ENCODE peak calls at places on chromosomes 12 and 14, in six cellular contexts. X is Peyer's patch, H is transverse colon, C is endothelial cell of umbilical vein, I is spleen, E is IMR-90. D is an unnamed sample.

GRCh38 chr12:131362290-131363211 is 348.3 kb upstream of the SFSWAP start:
- DNase-seq in X (peak; percentile 17), H (no peak), C (no peak), I (no peak), E (no peak), D (no peak)

GRCh38 chr12:30164937-30165336 is 381.2 kb upstream of the TMTC1 start:
- DNase-seq in X (no peak), H (no peak), C (no peak), I (no peak), E (no peak), D (no peak)

GRCh38 chr12:54749191-54749818 is 101.1 kb upstream of the DCD start:
- DNase-seq in X (peak; percentile 63), H (no peak), C (peak; percentile 41), I (no peak), E (peak; percentile 47), D (no peak)

GRCh38 chr12:4562034-4562657 is at the start of gene DYRK4:
- DNase-seq in X (peak; percentile 91), H (peak; percentile 92), C (peak; percentile 65), I (peak; percentile 87), E (peak; percentile 60), D (peak; percentile 86)

GRCh38 chr14:23360496-23360895 is 4.5 kb downstream of the EFS start:
- DNase-seq in X (peak; percentile 39), H (no peak), C (no peak), I (peak; percentile 64), E (no peak), D (no peak)

GRCh38 chr12:124083708-124084107 is 110.7 kb downstream of the ZNF664 start:
- DNase-seq in X (no peak), H (no peak), C (no peak), I (no peak), E (no peak), D (no peak)

GRCh38 chr12:27814411-27814810 is 34.4 kb upstream of the MANSC4 start:
- DNase-seq in X (no peak), H (no peak), C (no peak), I (no peak), E (no peak), D (no peak)

GRCh38 chr12:119307747-119308146 is 26.8 kb upstream of the CCDC60 start:
- DNase-seq in X (no peak), H (no peak), C (no peak), I (no peak), E (no peak), D (no peak)

GRCh38 chr12:48512855-48513254 is 12.6 kb upstream of the OR8S1 start:
- DNase-seq in X (no peak), H (no peak), C (no peak), I (no peak), E (no peak), D (no peak)

GRCh38 chr12:118979763-118980406 is 1.5 kb upstream of the SRRM4 start:
- DNase-seq in X (peak; percentile 46), H (peak; percentile 24), C (peak; percentile 29), I (no peak), E (peak; percentile 24), D (peak; percentile 42)

GRCh38 chr12:105928436-105928835 is 210.3 kb downstream of the NUAK1 start:
- DNase-seq in X (no peak), H (peak; percentile 14), C (no peak), I (no peak), E (no peak), D (no peak)

GRCh38 chr14:54446201-54446693 is 5.1 kb upstream of the CNIH1 start:
- DNase-seq in X (peak; percentile 54), H (peak; percentile 64), C (no peak), I (no peak), E (no peak), D (no peak)

GRCh38 chr14:95906591-95906990 is 30.0 kb downstream of the TUNAR start:
- DNase-seq in X (no peak), H (no peak), C (no peak), I (no peak), E (peak; percentile 2), D (no peak)

GRCh38 chr12:127773520-127773919 is 493.4 kb upstream of the TMEM132C start:
- DNase-seq in X (no peak), H (no peak), C (no peak), I (no peak), E (no peak), D (no peak)

DNA sequence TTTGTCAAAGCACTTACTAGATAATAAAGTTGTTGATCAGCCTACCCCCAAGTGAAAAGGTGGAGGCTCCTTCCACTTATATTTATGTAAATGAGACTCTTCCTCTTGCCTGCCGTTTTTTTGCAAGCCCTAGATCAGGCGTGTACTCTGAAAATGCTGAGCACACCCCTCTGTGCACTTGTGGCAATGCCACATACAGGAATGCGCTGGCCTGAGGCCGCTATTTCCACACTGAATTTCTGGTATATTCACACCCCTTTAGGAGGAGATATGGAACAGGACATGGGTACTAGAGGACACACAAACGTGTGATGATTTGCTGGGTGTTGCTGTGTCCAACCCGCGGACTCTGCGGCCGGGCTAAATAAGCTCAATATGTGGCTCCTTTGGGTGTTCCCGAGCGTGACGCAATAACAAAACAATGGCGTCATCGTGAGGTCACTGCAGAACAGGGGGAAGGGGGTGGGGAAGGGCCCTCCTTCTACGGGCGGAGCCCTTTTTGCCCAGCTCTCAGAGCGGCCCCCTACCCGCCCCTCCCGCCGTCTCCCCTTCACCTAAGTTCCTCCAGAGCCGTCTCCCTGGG is 554 bp upstream of the TSPAN31 start:
- DNase-seq in X (peak; percentile 85), H (peak; percentile 84), C (no peak), I (peak; percentile 90), E (peak; percentile 85), D (peak; percentile 66)
- TF ChIP-seq POLR2A in X (no peak), H (no peak), C (no peak), I (no peak), E (no peak), D (no peak)

GRCh38 chr14:61927521-61927920 is 165.3 kb downstream of the SNAPC1 start:
- DNase-seq in X (no peak), H (no peak), C (no peak), I (no peak), E (peak; percentile 81), D (no peak)
- H3K4me1 ChIP-seq in X (no peaks in the 10 kb centered on the region), H (no peaks in the 10 kb centered on the region), C (no peaks in the 10 kb centered on the region), I (peaks cover 8% of the 10 kb centered on the region), E (peaks cover 28% of the 10 kb centered on the region), D (no peaks in the 10 kb centered on the region)

GRCh38 chr12:52059582-52060497 is 8.6 kb downstream of the NR4A1 start:
- DNase-seq in X (no peak), H (peak; percentile 35), C (no peak), I (no peak), E (peak; percentile 87), D (no peak)

GRCh38 chr12:52057958-52058576 is 6.8 kb downstream of the NR4A1 start:
- DNase-seq in X (no peak), H (no peak), C (no peak), I (no peak), E (no peak), D (no peak)

GRCh38 chr12:52057614-52057939 is 6.3 kb downstream of the NR4A1 start:
- DNase-seq in X (no peak), H (no peak), C (no peak), I (no peak), E (no peak), D (no peak)

GRCh38 chr12:52056801-52057613 is 5.8 kb downstream of the NR4A1 start:
- DNase-seq in X (no peak), H (peak; percentile 44), C (no peak), I (no peak), E (peak; percentile 54), D (peak; percentile 43)

GRCh38 chr12:52058631-52059324 is 7.5 kb downstream of the NR4A1 start:
- DNase-seq in X (no peak), H (peak; percentile 51), C (no peak), I (no peak), E (peak; percentile 54), D (no peak)
- TF ChIP-seq POLR2A in X (no peak), H (no peak), C (no peak), I (no peak), E (peak; percentile 12), D (no peak)

GRCh38 chr12:80019691-80020090 is 79.6 kb upstream of the OTOGL start:
- DNase-seq in X (no peak), H (no peak), C (no peak), I (no peak), E (no peak), D (no peak)
- H3K4me1 ChIP-seq in X (no peaks in the 10 kb centered on the region), H (no peaks in the 10 kb centered on the region), C (no peaks in the 10 kb centered on the region), I (no peaks in the 10 kb centered on the region), E (peaks cover 4% of the 10 kb centered on the region), D (no peaks in the 10 kb centered on the region)